ENCODE peak calls at places on chromosomes 4 and X, in seven cellular contexts. K is fibroblast of pulmonary artery, E is pancreas, O is tibial artery, W is HL-60, J is astrocyte of the spinal cord, Q is cardiac muscle cell. D is an unnamed sample.
A peak's percentile ranks its signal among the peaks of the same experiment; 100 is the strongest.

GRCh38 chr4:101421393-101421792 is 74.1 kb upstream of the PPP3CA start:
- DNase-seq in K (no peak), Q (no peak), J (no peak), W (no peak), O (no peak), E (no peak), D (no peak)

GRCh38 chr4:25861951-25862410 is 807 bp downstream of the SEL1L3 start:
- DNase-seq in Q (peak; percentile 26), O (no peak), J (peak; percentile 42), K (peak; percentile 54), E (peak; percentile 35), W (peak; percentile 39), D (no peak)

GRCh38 chr4:141660880-141661279 is 24.5 kb downstream of the IL15 start:
- DNase-seq in O (no peak), E (no peak), J (no peak), K (no peak), Q (no peak), W (no peak), D (no peak)

GRCh38 chrX:135596495-135596894 is 76.0 kb downstream of the INTS6L start:
- DNase-seq in K (peak; percentile 34), W (peak; percentile 45), J (peak; percentile 1), O (no peak), Q (peak; percentile 61), E (peak; percentile 36), D (no peak)

GRCh38 chrX:110086916-110087484 is 84.1 kb downstream of the TMEM164 start:
- DNase-seq in J (peak; percentile 87), O (no peak), E (no peak), Q (no peak), K (peak; percentile 94), W (peak; percentile 41), D (no peak)

GRCh38 chrX:69153060-69153730 is 12.1 kb downstream of the PJA1 start:
- DNase-seq in W (no peak), J (no peak), Q (peak; percentile 82), K (peak; percentile 52), E (no peak), O (no peak), D (peak; percentile 71)

GRCh38 chrX:81257817-81258216 is 55.9 kb downstream of the SH3BGRL start:
- DNase-seq in O (no peak), W (no peak), E (no peak), K (no peak), J (no peak), Q (no peak), D (no peak)

GRCh38 chrX:130771648-130772312 is 131.2 kb downstream of the ENOX2 start:
- DNase-seq in W (no peak), Q (no peak), K (no peak), O (no peak), E (no peak), J (peak; percentile 2), D (no peak)

GRCh38 chr4:121842862-121843261 is 19.2 kb upstream of the CCNA2 start:
- DNase-seq in E (no peak), O (no peak), Q (no peak), W (no peak), K (no peak), J (no peak), D (no peak)

GRCh38 chr4:106868381-106869035 is 167.6 kb downstream of the DKK2 start:
- DNase-seq in O (no peak), K (peak; percentile 44), Q (no peak), E (no peak), J (peak; percentile 71), W (no peak), D (no peak)

GRCh38 chr4:42627887-42628646 is 28.8 kb downstream of the ATP8A1 start:
- DNase-seq in O (peak; percentile 49), E (peak; percentile 87), W (no peak), Q (no peak), J (no peak), K (peak; percentile 4), D (peak; percentile 79)

GRCh38 chrX:138485767-138486166 is 225.8 kb downstream of the FGF13 start:
- DNase-seq in O (no peak), Q (no peak), J (no peak), W (no peak), E (no peak), K (no peak), D (no peak)

GRCh38 chr4:181757921-181758320 is 485.3 kb upstream of the TENM3 start:
- DNase-seq in K (no peak), E (no peak), W (no peak), Q (no peak), O (no peak), J (no peak), D (no peak)

GRCh38 chr4:101187837-101188236 is 159.5 kb downstream of the PPP3CA start:
- DNase-seq in J (no peak), Q (no peak), K (no peak), W (no peak), E (no peak), O (no peak), D (no peak)

GRCh38 chr4:143585548-143585947 is 72.0 kb downstream of the SMARCA5 start:
- DNase-seq in K (no peak), E (no peak), Q (no peak), O (no peak), W (no peak), J (no peak), D (no peak)

GRCh38 chr4:185011408-185011807 is 6.9 kb upstream of the HELT start:
- DNase-seq in W (no peak), Q (peak; percentile 58), J (no peak), O (no peak), E (no peak), K (no peak), D (no peak)

GRCh38 chrX:40576291-40576690 is 4.5 kb upstream of the ATP6AP2 start:
- DNase-seq in Q (no peak), E (no peak), W (no peak), K (no peak), J (no peak), O (no peak), D (no peak)

GRCh38 chrX:40571600-40571999 is 9.2 kb upstream of the ATP6AP2 start:
- DNase-seq in K (no peak), J (no peak), O (no peak), Q (no peak), E (no peak), W (no peak), D (no peak)

GRCh38 chrX:40573763-40574162 is 7.0 kb upstream of the ATP6AP2 start:
- DNase-seq in W (peak; percentile 43), Q (no peak), E (no peak), O (no peak), K (peak; percentile 17), J (no peak), D (no peak)

DNA sequence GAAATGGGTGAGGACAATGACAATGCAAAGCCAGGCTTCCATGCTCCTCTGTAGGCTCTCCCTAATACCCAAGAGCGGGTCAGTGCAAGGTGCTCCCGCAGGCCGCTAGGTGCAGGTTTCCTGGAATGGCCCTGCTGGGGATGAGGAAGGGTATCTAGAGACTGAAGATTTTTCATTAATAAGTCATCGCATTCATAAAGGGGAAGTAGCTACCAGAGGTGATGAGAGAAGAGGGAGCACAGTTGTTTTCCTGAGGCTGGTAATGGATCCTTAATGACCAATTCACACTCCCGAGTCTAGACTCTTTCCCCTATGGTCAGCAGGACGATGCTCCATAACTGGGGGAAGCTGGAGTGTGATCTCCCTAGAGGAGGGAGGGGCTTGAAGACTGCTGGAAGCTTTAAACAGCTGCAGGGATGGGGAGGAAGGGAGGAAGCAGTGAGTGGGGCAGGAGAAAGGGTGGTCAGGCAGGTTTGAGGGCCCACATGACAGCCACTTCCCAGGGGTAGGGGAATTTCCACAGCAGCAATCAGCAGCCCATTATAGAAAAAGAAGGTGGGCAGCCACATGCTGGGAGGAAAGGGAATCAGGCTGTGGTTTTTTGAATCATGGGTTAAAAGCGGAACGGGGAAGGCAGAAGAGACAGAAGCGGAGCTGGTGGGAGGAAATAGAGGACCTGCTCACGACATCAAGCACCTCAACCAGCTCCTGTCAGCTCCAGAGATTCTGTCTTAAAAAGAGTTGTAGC is 10.2 kb upstream of the ATP6AP2 start:
- DNase-seq in K (no peak), W (peak; percentile 60), J (no peak), O (no peak), E (no peak), Q (no peak), D (no peak)
- H3K4me3 ChIP-seq in K (no peak overlapping the region), W (peak overlapping the region; percentile 12), J (no peak overlapping the region), O (no peak overlapping the region), E (no peak overlapping the region), Q (no peak overlapping the region), D (no peak overlapping the region)

GRCh38 chr4:108611360-108611759 is 9.0 kb upstream of the RPL34 start:
- DNase-seq in E (no peak), Q (no peak), O (no peak), J (no peak), W (no peak), K (peak; percentile 63), D (no peak)
- H3K4me3 ChIP-seq in E (no peak overlapping the region), Q (no peak overlapping the region), O (no peak overlapping the region), J (peak overlapping the region; percentile 21), W (no peak overlapping the region), K (peak overlapping the region; percentile 57), D (peak overlapping the region; percentile 54)

GRCh38 chrX:43559643-43560042 is 96.5 kb upstream of the MAOA start:
- DNase-seq in O (peak; percentile 30), K (peak; percentile 66), E (peak; percentile 53), W (peak; percentile 33), Q (peak; percentile 71), J (peak; percentile 46), D (peak; percentile 73)

GRCh38 chrX:43562372-43562771 is 93.7 kb upstream of the MAOA start:
- DNase-seq in Q (no peak), K (no peak), J (no peak), E (no peak), O (no peak), W (no peak), D (no peak)

GRCh38 chrX:43566170-43566569 is 89.9 kb upstream of the MAOA start:
- DNase-seq in Q (no peak), K (no peak), W (no peak), J (no peak), O (no peak), E (no peak), D (no peak)

GRCh38 chrX:43560247-43560946 is 95.7 kb upstream of the MAOA start:
- DNase-seq in Q (no peak), E (no peak), O (no peak), K (no peak), W (no peak), J (no peak), D (no peak)

DNA sequence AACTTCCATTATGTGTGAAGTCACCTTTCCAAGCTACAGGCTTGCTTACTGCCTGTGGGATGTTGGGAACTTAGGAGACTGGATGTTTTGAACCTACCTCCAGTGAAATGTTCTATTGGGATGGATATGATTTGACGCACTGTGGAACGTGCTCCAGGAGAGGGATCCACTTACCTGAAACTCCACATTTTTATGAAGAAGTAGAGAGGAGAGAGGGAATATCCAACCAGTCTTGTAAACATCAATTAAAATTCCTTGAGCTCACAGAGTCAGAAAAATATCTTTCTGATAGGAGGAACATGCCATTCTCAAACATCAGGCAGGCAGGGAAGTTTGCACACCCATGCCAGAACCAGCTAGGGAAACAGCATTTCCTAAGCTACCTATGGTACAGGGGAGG is 91.1 kb upstream of the MAOA start:
- DNase-seq in J (no peak), E (no peak), O (no peak), Q (no peak), K (peak; percentile 14), W (no peak), D (no peak)
- H3K4me3 ChIP-seq in J (no peak overlapping the region), E (no peak overlapping the region), O (no peak overlapping the region), Q (no peak overlapping the region), K (no peak overlapping the region), W (no peak overlapping the region), D (no peak overlapping the region)

DNA sequence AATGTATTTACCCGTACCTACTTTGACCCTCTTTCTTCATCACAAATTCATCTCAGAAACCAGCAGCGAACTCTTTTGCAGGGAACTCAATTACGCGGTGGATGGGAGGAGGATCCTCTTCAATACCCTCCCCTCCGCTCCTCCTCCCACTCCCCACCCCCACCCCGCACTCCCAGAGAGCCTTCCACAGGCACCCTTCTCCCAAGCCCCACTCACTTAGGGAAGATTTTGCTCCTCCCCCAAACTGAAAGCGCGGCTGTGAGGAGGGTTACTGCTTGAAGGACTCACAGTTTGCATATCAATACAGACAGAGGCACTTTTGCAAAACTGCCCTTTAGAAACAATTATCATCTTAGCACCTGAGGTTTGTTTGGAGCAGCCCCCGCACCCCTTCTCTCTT is 955 bp upstream of the IL1RAPL1 start:
- DNase-seq in K (peak; percentile 59), E (no peak), Q (peak; percentile 64), J (peak; percentile 42), W (no peak), O (no peak), D (no peak)
- H3K4me3 ChIP-seq in K (peak overlapping the region; percentile 65), E (no peak overlapping the region), Q (peak overlapping the region; percentile 67), J (peak overlapping the region; percentile 44), W (no peak overlapping the region), O (peak overlapping the region; percentile 31), D (peak overlapping the region; percentile 18)

D was measured in coronary artery.